ENCODE peak calls at places on chromosomes 16 and 17, in nine cellular contexts. One of them, this sample, is unnamed.

GRCh38 chr17:68794636-68795503 is 160.3 kb downstream of the ABCA8 start:
- DNase-seq in cardiac muscle cell: no peak
- DNase-seq in lung: no peak
- DNase-seq in mammary epithelial cell: no peak
- DNase-seq in ovary: peak; percentile 54
- DNase-seq in A549: no peak
- DNase-seq in IMR-90: peak; percentile 60
- DNase-seq in psoas muscle: no peak
- DNase-seq in dorsolateral prefrontal cortex: peak; percentile 66
- DNase-seq in this sample: no peak

GRCh38 chr17:19513897-19514488 is 19.7 kb upstream of the SLC47A1 start:
- DNase-seq in cardiac muscle cell: peak; percentile 82
- DNase-seq in lung: peak; percentile 69
- DNase-seq in mammary epithelial cell: peak; percentile 28
- DNase-seq in ovary: peak; percentile 80
- DNase-seq in A549: peak; percentile 72
- DNase-seq in IMR-90: peak; percentile 60
- DNase-seq in psoas muscle: peak; percentile 56
- DNase-seq in dorsolateral prefrontal cortex: peak; percentile 74
- DNase-seq in this sample: no peak

GRCh38 chr17:8237886-8238285 is 10.0 kb downstream of the CTC1 start:
- DNase-seq in cardiac muscle cell: no peak
- DNase-seq in lung: no peak
- DNase-seq in mammary epithelial cell: no peak
- DNase-seq in ovary: no peak
- DNase-seq in A549: no peak
- DNase-seq in IMR-90: no peak
- DNase-seq in psoas muscle: no peak
- DNase-seq in dorsolateral prefrontal cortex: no peak
- DNase-seq in this sample: no peak

GRCh38 chr16:4913130-4913773 is 23.7 kb downstream of the PPL start:
- DNase-seq in cardiac muscle cell: no peak
- DNase-seq in lung: no peak
- DNase-seq in mammary epithelial cell: no peak
- DNase-seq in ovary: no peak
- DNase-seq in A549: no peak
- DNase-seq in IMR-90: no peak
- DNase-seq in psoas muscle: no peak
- DNase-seq in dorsolateral prefrontal cortex: no peak
- DNase-seq in this sample: no peak

GRCh38 chr17:83096401-83097220 is 17.2 kb downstream of the METRNL start:
- DNase-seq in cardiac muscle cell: no peak
- DNase-seq in lung: no peak
- DNase-seq in mammary epithelial cell: no peak
- DNase-seq in ovary: no peak
- DNase-seq in A549: no peak
- DNase-seq in IMR-90: no peak
- DNase-seq in psoas muscle: no peak
- DNase-seq in dorsolateral prefrontal cortex: no peak
- DNase-seq in this sample: no peak

GRCh38 chr16:10827691-10828341 is 9.2 kb upstream of the TVP23A start:
- DNase-seq in cardiac muscle cell: no peak
- DNase-seq in lung: peak; percentile 75
- DNase-seq in mammary epithelial cell: peak; percentile 62
- DNase-seq in ovary: peak; percentile 79
- DNase-seq in A549: no peak
- DNase-seq in IMR-90: peak; percentile 86
- DNase-seq in psoas muscle: peak; percentile 71
- DNase-seq in dorsolateral prefrontal cortex: no peak
- DNase-seq in this sample: peak; percentile 71

GRCh38 chr16:71869089-71869488 is 14.9 kb downstream of the ZNF821 start:
- DNase-seq in cardiac muscle cell: peak; percentile 53
- DNase-seq in lung: no peak
- DNase-seq in mammary epithelial cell: no peak
- DNase-seq in ovary: no peak
- DNase-seq in A549: no peak
- DNase-seq in IMR-90: no peak
- DNase-seq in psoas muscle: no peak
- DNase-seq in dorsolateral prefrontal cortex: no peak
- DNase-seq in this sample: no peak

GRCh38 chr17:67178555-67178954 is 66.4 kb downstream of the HELZ start:
- DNase-seq in cardiac muscle cell: no peak
- DNase-seq in lung: no peak
- DNase-seq in mammary epithelial cell: no peak
- DNase-seq in ovary: no peak
- DNase-seq in A549: no peak
- DNase-seq in IMR-90: no peak
- DNase-seq in psoas muscle: no peak
- DNase-seq in dorsolateral prefrontal cortex: no peak
- DNase-seq in this sample: no peak

GRCh38 chr17:57401556-57402488 is 145.5 kb downstream of the MSI2 start:
- DNase-seq in cardiac muscle cell: peak; percentile 17
- DNase-seq in lung: no peak
- DNase-seq in mammary epithelial cell: no peak
- DNase-seq in ovary: no peak
- DNase-seq in A549: peak; percentile 29
- DNase-seq in IMR-90: no peak
- DNase-seq in psoas muscle: no peak
- DNase-seq in dorsolateral prefrontal cortex: no peak
- DNase-seq in this sample: no peak

GRCh38 chr16:12661656-12662172 is 142.0 kb downstream of the CPPED1 start:
- DNase-seq in cardiac muscle cell: peak; percentile 92
- DNase-seq in lung: no peak
- DNase-seq in mammary epithelial cell: peak; percentile 11
- DNase-seq in ovary: no peak
- DNase-seq in A549: no peak
- DNase-seq in IMR-90: peak; percentile 13
- DNase-seq in psoas muscle: no peak
- DNase-seq in dorsolateral prefrontal cortex: no peak
- DNase-seq in this sample: no peak

GRCh38 chr16:65196696-65197095 is 74.8 kb upstream of the CDH11 start:
- DNase-seq in cardiac muscle cell: no peak
- DNase-seq in lung: no peak
- DNase-seq in mammary epithelial cell: no peak
- DNase-seq in ovary: no peak
- DNase-seq in A549: no peak
- DNase-seq in IMR-90: no peak
- DNase-seq in psoas muscle: no peak
- DNase-seq in dorsolateral prefrontal cortex: no peak
- DNase-seq in this sample: no peak

GRCh38 chr16:66359811-66360608 is 6.5 kb upstream of the CDH5 start:
- DNase-seq in cardiac muscle cell: no peak
- DNase-seq in lung: no peak
- DNase-seq in mammary epithelial cell: no peak
- DNase-seq in ovary: no peak
- DNase-seq in A549: no peak
- DNase-seq in IMR-90: no peak
- DNase-seq in psoas muscle: no peak
- DNase-seq in dorsolateral prefrontal cortex: no peak
- DNase-seq in this sample: no peak

GRCh38 chr16:79042886-79043285 is 557.7 kb downstream of the MAF start:
- DNase-seq in cardiac muscle cell: no peak
- DNase-seq in lung: no peak
- DNase-seq in mammary epithelial cell: no peak
- DNase-seq in ovary: no peak
- DNase-seq in A549: no peak
- DNase-seq in IMR-90: no peak
- DNase-seq in psoas muscle: no peak
- DNase-seq in dorsolateral prefrontal cortex: no peak
- DNase-seq in this sample: no peak

GRCh38 chr17:38874505-38875419 is 4.9 kb downstream of the LASP1 start:
- DNase-seq in cardiac muscle cell: no peak
- DNase-seq in lung: no peak
- DNase-seq in mammary epithelial cell: no peak
- DNase-seq in ovary: peak; percentile 49
- DNase-seq in A549: no peak
- DNase-seq in IMR-90: no peak
- DNase-seq in psoas muscle: peak; percentile 36
- DNase-seq in dorsolateral prefrontal cortex: no peak
- DNase-seq in this sample: no peak
- H3K4me3 ChIP-seq in cardiac muscle cell: no peak overlapping the region
- H3K4me3 ChIP-seq in lung: no peak overlapping the region
- H3K4me3 ChIP-seq in mammary epithelial cell: no peak overlapping the region
- H3K4me3 ChIP-seq in ovary: peak overlapping the region; percentile 15
- H3K4me3 ChIP-seq in A549: peak overlapping the region; percentile 94
- H3K4me3 ChIP-seq in IMR-90: no peak overlapping the region
- H3K4me3 ChIP-seq in psoas muscle: no peak overlapping the region
- H3K4me3 ChIP-seq in dorsolateral prefrontal cortex: peak overlapping the region; percentile 19
- H3K4me3 ChIP-seq in this sample: peak overlapping the region; percentile 14

DNA sequence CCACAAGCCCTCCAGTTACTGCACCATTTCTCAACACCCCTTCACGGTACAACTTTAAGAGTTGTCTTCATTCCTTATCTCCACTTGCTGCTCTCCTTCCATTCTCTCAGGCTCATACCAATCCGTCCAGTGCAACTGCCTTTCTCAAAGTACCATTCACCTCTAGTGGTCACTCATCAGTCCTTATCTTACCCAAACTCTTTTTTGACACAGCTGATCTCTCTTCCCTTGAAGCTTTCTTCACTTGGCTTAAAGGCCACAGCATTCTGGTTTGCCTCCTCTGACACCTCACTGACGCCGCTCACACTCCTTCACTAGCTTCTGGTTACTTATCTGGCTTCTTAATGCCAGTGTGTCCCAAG is 24.9 kb downstream of the UBE2G1 start:
- DNase-seq in cardiac muscle cell: peak; percentile 85
- DNase-seq in lung: no peak
- DNase-seq in mammary epithelial cell: no peak
- DNase-seq in ovary: no peak
- DNase-seq in A549: no peak
- DNase-seq in IMR-90: no peak
- DNase-seq in psoas muscle: no peak
- DNase-seq in dorsolateral prefrontal cortex: no peak
- DNase-seq in this sample: no peak
- TF ChIP-seq CTCF in cardiac muscle cell: no peak
- TF ChIP-seq CTCF in lung: no peak
- TF ChIP-seq CTCF in mammary epithelial cell: no peak
- TF ChIP-seq CTCF in ovary: no peak
- TF ChIP-seq CTCF in A549: no peak
- TF ChIP-seq CTCF in IMR-90: no peak
- TF ChIP-seq CTCF in psoas muscle: no peak
- TF ChIP-seq CTCF in dorsolateral prefrontal cortex: no peak
- TF ChIP-seq CTCF in this sample: no peak

GRCh38 chr16:81642943-81643342 is 136.1 kb upstream of the PLCG2 start:
- DNase-seq in cardiac muscle cell: no peak
- DNase-seq in lung: no peak
- DNase-seq in mammary epithelial cell: no peak
- DNase-seq in ovary: no peak
- DNase-seq in A549: no peak
- DNase-seq in IMR-90: no peak
- DNase-seq in psoas muscle: no peak
- DNase-seq in dorsolateral prefrontal cortex: no peak
- DNase-seq in this sample: no peak

GRCh38 chr16:81647527-81647926 is 131.6 kb upstream of the PLCG2 start:
- DNase-seq in cardiac muscle cell: no peak
- DNase-seq in lung: no peak
- DNase-seq in mammary epithelial cell: peak; percentile 84
- DNase-seq in ovary: no peak
- DNase-seq in A549: peak; percentile 80
- DNase-seq in IMR-90: peak; percentile 84
- DNase-seq in psoas muscle: no peak
- DNase-seq in dorsolateral prefrontal cortex: peak; percentile 75
- DNase-seq in this sample: no peak

GRCh38 chr16:81645303-81645702 is 133.8 kb upstream of the PLCG2 start:
- DNase-seq in cardiac muscle cell: peak; percentile 97
- DNase-seq in lung: peak; percentile 63
- DNase-seq in mammary epithelial cell: peak; percentile 89
- DNase-seq in ovary: no peak
- DNase-seq in A549: no peak
- DNase-seq in IMR-90: peak; percentile 85
- DNase-seq in psoas muscle: peak; percentile 39
- DNase-seq in dorsolateral prefrontal cortex: peak; percentile 84
- DNase-seq in this sample: peak; percentile 67

GRCh38 chr16:81646561-81646960 is 132.5 kb upstream of the PLCG2 start:
- DNase-seq in cardiac muscle cell: no peak
- DNase-seq in lung: no peak
- DNase-seq in mammary epithelial cell: peak; percentile 68
- DNase-seq in ovary: no peak
- DNase-seq in A549: no peak
- DNase-seq in IMR-90: peak; percentile 84
- DNase-seq in psoas muscle: no peak
- DNase-seq in dorsolateral prefrontal cortex: no peak
- DNase-seq in this sample: no peak

DNA sequence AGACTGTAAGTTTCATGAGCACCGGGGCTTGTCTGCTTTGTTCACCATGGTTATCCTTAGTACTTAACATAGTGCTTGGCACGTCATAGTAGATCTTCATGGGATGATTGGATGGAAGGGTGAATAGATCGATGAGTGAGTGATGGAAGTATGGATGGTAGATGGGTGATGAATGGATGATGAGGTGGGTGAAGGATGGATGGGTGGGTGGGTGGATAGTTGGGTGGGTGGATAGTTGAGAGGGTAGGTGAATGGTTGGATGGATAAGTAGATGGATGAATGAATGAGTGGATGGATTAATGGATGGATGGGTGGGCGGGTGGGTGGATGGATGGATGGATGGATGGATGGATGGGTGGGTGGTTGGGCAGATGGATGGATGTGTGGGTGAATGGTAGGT is 133.2 kb upstream of the PLCG2 start:
- DNase-seq in cardiac muscle cell: no peak
- DNase-seq in lung: no peak
- DNase-seq in mammary epithelial cell: no peak
- DNase-seq in ovary: no peak
- DNase-seq in A549: no peak
- DNase-seq in IMR-90: no peak
- DNase-seq in psoas muscle: no peak
- DNase-seq in dorsolateral prefrontal cortex: no peak
- DNase-seq in this sample: no peak
- H3K4me3 ChIP-seq in cardiac muscle cell: no peak overlapping the region
- H3K4me3 ChIP-seq in lung: no peak overlapping the region
- H3K4me3 ChIP-seq in mammary epithelial cell: peak overlapping the region; percentile 1
- H3K4me3 ChIP-seq in ovary: no peak overlapping the region
- H3K4me3 ChIP-seq in A549: no peak overlapping the region
- H3K4me3 ChIP-seq in IMR-90: no peak overlapping the region
- H3K4me3 ChIP-seq in psoas muscle: no peak overlapping the region
- H3K4me3 ChIP-seq in dorsolateral prefrontal cortex: no peak overlapping the region
- H3K4me3 ChIP-seq in this sample: no peak overlapping the region

DNA sequence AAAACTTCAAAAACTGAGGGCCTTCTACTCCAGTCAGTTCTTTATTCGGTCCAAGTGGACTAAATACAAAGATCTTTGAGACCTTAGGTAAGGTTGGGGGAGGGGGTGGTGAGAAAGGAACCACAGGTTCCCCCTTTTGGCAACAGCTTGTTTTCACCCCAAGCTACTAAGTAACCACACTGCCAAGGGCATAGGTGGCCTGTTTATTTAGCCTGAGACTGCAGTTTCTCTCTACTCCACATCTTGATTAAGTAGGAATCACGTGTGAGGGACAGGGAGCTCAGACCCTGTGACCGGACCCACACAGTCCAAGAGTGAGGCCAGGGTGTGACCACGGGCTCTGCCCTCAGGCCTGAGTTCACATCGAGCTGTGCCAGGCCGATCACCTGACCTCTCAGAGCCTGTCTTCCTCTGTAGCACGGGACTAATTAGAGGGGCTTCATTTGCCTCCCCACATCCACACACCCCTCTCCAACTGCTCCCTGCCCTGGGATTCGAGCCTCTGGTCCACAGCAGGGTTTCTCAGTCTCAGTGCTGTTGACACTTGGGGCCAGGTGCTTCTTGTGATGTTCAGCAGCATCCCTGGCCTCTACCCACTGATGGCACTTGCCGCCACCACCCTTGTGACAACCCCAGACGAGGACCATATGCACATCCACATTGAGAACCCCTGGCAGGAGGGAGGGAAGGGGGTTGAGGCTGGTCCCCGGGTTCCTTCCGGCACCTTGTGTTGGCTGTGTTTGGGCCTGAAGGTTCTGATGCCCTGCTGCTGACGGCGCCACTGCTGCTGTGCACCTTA is 17.8 kb downstream of the ST6GALNAC2 start:
- DNase-seq in cardiac muscle cell: no peak
- DNase-seq in lung: peak; percentile 41
- DNase-seq in mammary epithelial cell: no peak
- DNase-seq in ovary: no peak
- DNase-seq in A549: no peak
- DNase-seq in IMR-90: no peak
- DNase-seq in psoas muscle: no peak
- DNase-seq in dorsolateral prefrontal cortex: no peak
- DNase-seq in this sample: no peak
- TF ChIP-seq CTCF in cardiac muscle cell: no peak
- TF ChIP-seq CTCF in lung: no peak
- TF ChIP-seq CTCF in mammary epithelial cell: no peak
- TF ChIP-seq CTCF in ovary: no peak
- TF ChIP-seq CTCF in A549: no peak
- TF ChIP-seq CTCF in IMR-90: no peak
- TF ChIP-seq CTCF in psoas muscle: no peak
- TF ChIP-seq CTCF in dorsolateral prefrontal cortex: no peak
- TF ChIP-seq CTCF in this sample: no peak

This sample was measured in AG09309.